ENCODE peak calls at places on chromosome 17, in five cellular contexts. D is LoVo; O is non-pigmented ciliary epithelial cell; K is stimulated activated CD4-positive, alpha-beta T cell treated with anti-CD3 and anti-CD28 coated beads, Interleukin-2, amount 100 ng/mL, for 48 hours; W is activated T-cell treated with anti-CD3 and anti-CD28 coated beads for 1 hour. H is an unnamed sample.

GRCh38 chr17:2906907-2907306 is 110.7 kb downstream of the RAP1GAP2 start:
- DNase-seq in D (no peak), O (no peak), K (peak), W (no peak), H (no peak)

GRCh38 chr17:83193336-83194188 is 114.2 kb downstream of the METRNL start:
- DNase-seq in D (peak), O (no peak), K (no peak), W (no peak), H (peak)

GRCh38 chr17:57604771-57605733 is 140.0 kb downstream of the CCDC182 start:
- DNase-seq in D (no peak), O (no peak), K (no peak), W (no peak), H (peak)

GRCh38 chr17:66357037-66357436 is 54.6 kb downstream of the PRKCA start:
- DNase-seq in D (no peak), O (no peak), K (no peak), W (no peak), H (no peak)

GRCh38 chr17:9985622-9986021 is 80.6 kb upstream of the RCVRN start:
- DNase-seq in D (no peak), O (no peak), K (no peak), W (no peak), H (no peak)

GRCh38 chr17:57524790-57525543 is 220.1 kb downstream of the CCDC182 start:
- DNase-seq in D (no peak), O (no peak), K (no peak), W (no peak), H (no peak)

GRCh38 chr17:79365361-79365760 is 245.5 kb downstream of the RBFOX3 start:
- DNase-seq in D (no peak), O (no peak), K (no peak), W (no peak), H (no peak)

GRCh38 chr17:35460354-35460851 is 11.8 kb upstream of the SLFN13 start:
- DNase-seq in D (peak), O (no peak), K (peak), W (no peak), H (peak)

GRCh38 chr17:80005360-80006338 is 30.0 kb downstream of the TBC1D16 start:
- DNase-seq in D (peak), O (no peak), K (peak), W (peak), H (peak)

GRCh38 chr17:75116681-75117080 is 6.9 kb downstream of the ARMC7 start:
- DNase-seq in D (no peak), O (no peak), K (no peak), W (no peak), H (no peak)

GRCh38 chr17:42279776-42280630 is 3.8 kb upstream of the STAT5B start:
- DNase-seq in D (no peak), O (no peak), K (no peak), W (no peak), H (peak)

GRCh38 chr17:76834889-76835288 is 33.3 kb upstream of the MGAT5B start:
- DNase-seq in D (no peak), O (no peak), K (no peak), W (no peak), H (no peak)

GRCh38 chr17:34568953-34569352 is 10.4 kb upstream of the TMEM132E start:
- DNase-seq in D (no peak), O (no peak), K (no peak), W (no peak), H (no peak)

GRCh38 chr17:2547176-2547575 is 35.5 kb upstream of the METTL16 start:
- DNase-seq in D (peak), O (no peak), K (no peak), W (no peak), H (no peak)

GRCh38 chr17:956905-957304 is 22.7 kb downstream of the NXN start:
- DNase-seq in D (no peak), O (no peak), K (no peak), W (no peak), H (no peak)

GRCh38 chr17:280901-281300 is 71.7 kb downstream of the RPH3AL start:
- DNase-seq in D (no peak), O (no peak), K (no peak), W (no peak), H (peak)

GRCh38 chr17:72115789-72116520 is 4.9 kb upstream of the SOX9 start:
- DNase-seq in D (no peak), O (no peak), K (no peak), W (no peak), H (no peak)

GRCh38 chr17:8117980-8118768 is at the start of gene ALOXE3:
- DNase-seq in D (peak), O (no peak), K (no peak), W (no peak), H (no peak)